ENCODE peak calls at places on chromosomes 4 and X, in ten cellular contexts. L is NCI-H345; U is activated T-cell treated with anti-CD3 and anti-CD28 coated beads, Interleukin-2, amount 50 U/mL, for 24 hours; X is SK-N-SH; K is AG10803; V is EL; N is dorsolateral prefrontal cortex; G is posterior vena cava; B is breast epithelium; E is T-helper 9 cell. O is an unnamed sample.

GRCh38 chrX:19354625-19355024 is 10.9 kb downstream of the PDHA1 start:
- DNase-seq in X (no peak), N (no peak), G (no peak), K (no peak), L (no peak), U (no peak), E (no peak), V (no peak), B (no peak), O (no peak)

GRCh38 chrX:113522814-113523213 is 682.2 kb upstream of the AMOT start:
- DNase-seq in N (no peak), K (no peak), B (no peak), U (no peak), G (no peak), V (no peak), X (no peak), E (no peak), L (no peak), O (no peak)

GRCh38 chr4:86482851-86483490 is 111.1 kb upstream of the PTPN13 start:
- DNase-seq in E (no peak), U (no peak), L (peak), G (no peak), K (no peak), N (no peak), X (peak), B (no peak), V (peak), O (no peak)

GRCh38 chr4:165879581-165879980 is 6.5 kb downstream of the TLL1 start:
- DNase-seq in N (peak), L (no peak), U (no peak), K (no peak), B (no peak), G (no peak), V (no peak), X (no peak), E (no peak), O (no peak)

GRCh38 chr4:183257808-183258207 is 62.3 kb downstream of the CLDN22 start:
- DNase-seq in L (no peak), V (no peak), U (no peak), G (no peak), K (no peak), N (no peak), E (no peak), X (no peak), B (no peak), O (no peak)

GRCh38 chr4:170979736-170980135 is 833.5 kb upstream of the GALNTL6 start:
- DNase-seq in U (no peak), G (no peak), V (no peak), K (no peak), L (no peak), X (no peak), N (no peak), B (no peak), E (no peak), O (no peak)

GRCh38 chrX:47145408-47146120 is 543 bp downstream of the RBM10 start:
- DNase-seq in E (no peak), V (no peak), L (peak), G (no peak), X (peak), U (no peak), K (no peak), B (no peak), N (no peak), O (peak)

GRCh38 chrX:68681443-68681941 is 34.0 kb downstream of the STARD8 start:
- DNase-seq in X (no peak), N (no peak), U (no peak), B (no peak), K (peak), G (no peak), E (no peak), V (peak), L (no peak), O (no peak)

GRCh38 chr4:14025093-14025492 is 397.6 kb upstream of the BOD1L1 start:
- DNase-seq in L (no peak), K (no peak), E (no peak), X (no peak), N (no peak), V (no peak), B (no peak), G (no peak), U (no peak), O (no peak)

GRCh38 chr4:138938371-138938699 is 77.2 kb upstream of the NOCT start:
- DNase-seq in N (no peak), V (peak), L (peak), G (no peak), U (no peak), B (no peak), E (no peak), K (peak), X (peak), O (no peak)

GRCh38 chr4:150943831-150944230 is 71.3 kb downstream of the LRBA start:
- DNase-seq in U (no peak), K (no peak), E (no peak), G (no peak), V (no peak), B (no peak), L (no peak), X (no peak), N (no peak), O (no peak)

GRCh38 chrX:21856504-21856903 is 717 bp downstream of the YY2 start:
- DNase-seq in U (no peak), L (no peak), B (no peak), V (no peak), K (no peak), X (no peak), E (no peak), G (no peak), N (no peak), O (no peak)

GRCh38 chr4:97910005-97910404 is 233.3 kb downstream of the STPG2 start:
- DNase-seq in X (no peak), B (no peak), K (no peak), N (no peak), E (no peak), U (no peak), L (peak), G (no peak), V (no peak), O (no peak)

GRCh38 chr4:166165829-166166420 is 292.9 kb downstream of the TLL1 start:
- DNase-seq in E (no peak), L (peak), B (no peak), X (peak), K (peak), G (no peak), N (peak), V (peak), U (no peak), O (no peak)

GRCh38 chr4:77159798-77160197 is 2.8 kb downstream of the CCNG2 start:
- DNase-seq in G (no peak), K (no peak), N (peak), U (no peak), V (no peak), B (no peak), L (no peak), E (no peak), X (no peak), O (no peak)

GRCh38 chr4:40165931-40166330 is 30.9 kb upstream of the RHOH start:
- DNase-seq in G (no peak), E (no peak), K (no peak), N (no peak), V (no peak), L (no peak), B (no peak), X (no peak), U (no peak), O (no peak)

GRCh38 chrX:153669174-153669890 is 4.3 kb downstream of the PNCK start:
- DNase-seq in L (no peak), X (peak), E (peak), N (no peak), V (no peak), G (peak), B (peak), K (no peak), U (peak), O (no peak)

GRCh38 chr4:3276961-3277360 is 15.9 kb upstream of the RGS12 start:
- DNase-seq in E (no peak), X (no peak), B (peak), L (no peak), N (peak), V (no peak), G (peak), U (no peak), K (peak), O (peak)

GRCh38 chrX:31319586-31319985 is 247.7 kb upstream of the FTHL17 start:
- DNase-seq in B (no peak), G (no peak), U (no peak), K (peak), V (peak), E (no peak), X (no peak), N (no peak), L (no peak), O (no peak)

GRCh38 chrX:15567267-15567666 is 33.5 kb downstream of the ACE2 start:
- DNase-seq in L (no peak), N (no peak), E (no peak), X (no peak), B (no peak), G (no peak), K (no peak), V (no peak), U (no peak), O (no peak)

GRCh38 chr4:185108669-185109068 is 34.4 kb upstream of the SLC25A4 start:
- DNase-seq in U (no peak), L (no peak), X (no peak), E (no peak), B (no peak), N (no peak), G (no peak), V (no peak), K (no peak), O (no peak)

GRCh38 chr4:70818173-70818856 is 21.4 kb downstream of the GRSF1 start:
- DNase-seq in U (no peak), V (no peak), E (no peak), B (no peak), N (no peak), L (no peak), X (no peak), K (no peak), G (no peak), O (no peak)

GRCh38 chr4:156805696-156806095 is 165.9 kb downstream of the PDGFC start:
- DNase-seq in E (no peak), G (no peak), K (no peak), L (no peak), V (no peak), U (no peak), X (no peak), N (no peak), B (no peak), O (no peak)

GRCh38 chr4:3414421-3415279 is 27.1 kb upstream of the HGFAC start:
- DNase-seq in K (no peak), X (no peak), L (no peak), E (no peak), U (no peak), V (no peak), N (no peak), B (no peak), G (peak), O (no peak)

GRCh38 chrX:155071694-155072215 is 447 bp downstream of the BRCC3 start:
- DNase-seq in B (no peak), L (no peak), N (no peak), K (no peak), E (no peak), V (peak), U (no peak), G (no peak), X (no peak), O (no peak)

GRCh38 chrX:65407157-65407626 is 127.4 kb downstream of the LAS1L start:
- DNase-seq in V (no peak), B (no peak), E (no peak), X (no peak), L (no peak), U (no peak), K (no peak), G (no peak), N (no peak), O (no peak)

GRCh38 chr4:156615066-156615514 is 356.5 kb downstream of the PDGFC start:
- DNase-seq in L (no peak), E (no peak), V (peak), B (no peak), K (peak), X (no peak), U (no peak), G (no peak), N (no peak), O (no peak)

GRCh38 chrX:150361777-150362351 is 1.3 kb upstream of the MAMLD1 start:
- DNase-seq in X (peak), N (peak), V (peak), L (no peak), B (no peak), U (peak), G (peak), K (no peak), E (no peak), O (no peak)

GRCh38 chr4:13349096-13349495 is 135.0 kb downstream of the RAB28 start:
- DNase-seq in B (no peak), L (no peak), G (no peak), U (no peak), V (peak), K (peak), N (no peak), X (no peak), E (no peak), O (no peak)

GRCh38 chr4:111689214-111689613 is 456.0 kb upstream of the FAM241A start:
- DNase-seq in N (no peak), G (no peak), B (no peak), K (peak), V (peak), U (no peak), L (no peak), E (no peak), X (no peak), O (no peak)

GRCh38 chr4:89248879-89249281 is 58.7 kb downstream of the GPRIN3 start:
- DNase-seq in G (no peak), E (no peak), U (no peak), K (no peak), B (no peak), N (peak), X (no peak), L (peak), V (no peak), O (no peak)

GRCh38 chr4:40055379-40055872 is 1.2 kb upstream of the N4BP2 start:
- DNase-seq in E (no peak), K (peak), N (no peak), X (no peak), G (no peak), B (no peak), V (no peak), L (no peak), U (no peak), O (no peak)

O was measured in lower leg skin.